ENCODE peak calls at places on chromosome 1, in six cellular contexts. One of them, this sample, is unnamed.
A peak's percentile ranks its signal among the peaks of the same experiment; 100 is the strongest.

GRCh38 chr1:48026275-48026674 is 29.1 kb upstream of the TRABD2B start:
- DNase-seq in astrocyte of the spinal cord: no peak
- DNase-seq in cardiac muscle cell: no peak
- DNase-seq in glutamatergic neuron: no peak
- DNase-seq in psoas muscle: no peak
- DNase-seq in prostate gland: no peak
- DNase-seq in this sample: no peak

GRCh38 chr1:242651817-242652216 is 127.3 kb upstream of the PLD5 start:
- DNase-seq in astrocyte of the spinal cord: no peak
- DNase-seq in prostate gland: no peak
- DNase-seq in glutamatergic neuron: peak; percentile 53
- DNase-seq in cardiac muscle cell: peak; percentile 38
- DNase-seq in psoas muscle: no peak
- DNase-seq in this sample: peak; percentile 66

GRCh38 chr1:8047112-8047511 is 21.0 kb upstream of the ERRFI1 start:
- DNase-seq in cardiac muscle cell: no peak
- DNase-seq in glutamatergic neuron: no peak
- DNase-seq in astrocyte of the spinal cord: peak; percentile 28
- DNase-seq in prostate gland: no peak
- DNase-seq in psoas muscle: no peak
- DNase-seq in this sample: no peak

GRCh38 chr1:229839800-229840199 is 213.8 kb downstream of the URB2 start:
- DNase-seq in astrocyte of the spinal cord: no peak
- DNase-seq in cardiac muscle cell: no peak
- DNase-seq in glutamatergic neuron: no peak
- DNase-seq in prostate gland: no peak
- DNase-seq in psoas muscle: no peak
- DNase-seq in this sample: no peak

GRCh38 chr1:179129702-179130473 is 48.0 kb downstream of the TOR3A start:
- DNase-seq in cardiac muscle cell: no peak
- DNase-seq in prostate gland: no peak
- DNase-seq in glutamatergic neuron: no peak
- DNase-seq in astrocyte of the spinal cord: peak; percentile 45
- DNase-seq in psoas muscle: no peak
- DNase-seq in this sample: no peak

GRCh38 chr1:60679976-60680375 is 402.4 kb upstream of the NFIA start:
- DNase-seq in psoas muscle: no peak
- DNase-seq in glutamatergic neuron: no peak
- DNase-seq in prostate gland: no peak
- DNase-seq in astrocyte of the spinal cord: no peak
- DNase-seq in cardiac muscle cell: no peak
- DNase-seq in this sample: no peak

GRCh38 chr1:51454554-51454953 is 64.5 kb downstream of the EPS15 start:
- DNase-seq in cardiac muscle cell: no peak
- DNase-seq in glutamatergic neuron: no peak
- DNase-seq in prostate gland: no peak
- DNase-seq in astrocyte of the spinal cord: no peak
- DNase-seq in psoas muscle: no peak
- DNase-seq in this sample: no peak

GRCh38 chr1:83102630-83103071 is 896.3 kb downstream of the TTLL7 start:
- DNase-seq in astrocyte of the spinal cord: no peak
- DNase-seq in prostate gland: no peak
- DNase-seq in glutamatergic neuron: no peak
- DNase-seq in cardiac muscle cell: peak; percentile 68
- DNase-seq in psoas muscle: no peak
- DNase-seq in this sample: no peak

GRCh38 chr1:162753998-162754585 is 36.4 kb upstream of the HSD17B7 start:
- DNase-seq in glutamatergic neuron: no peak
- DNase-seq in astrocyte of the spinal cord: peak; percentile 14
- DNase-seq in cardiac muscle cell: no peak
- DNase-seq in psoas muscle: no peak
- DNase-seq in prostate gland: no peak
- DNase-seq in this sample: no peak

GRCh38 chr1:88327391-88328267 is 356.4 kb upstream of the PKN2 start:
- DNase-seq in prostate gland: peak; percentile 5
- DNase-seq in cardiac muscle cell: no peak
- DNase-seq in psoas muscle: no peak
- DNase-seq in astrocyte of the spinal cord: peak; percentile 93
- DNase-seq in glutamatergic neuron: no peak
- DNase-seq in this sample: no peak

GRCh38 chr1:163213626-163214025 is 10.9 kb upstream of the RGS5 start:
- DNase-seq in cardiac muscle cell: no peak
- DNase-seq in glutamatergic neuron: no peak
- DNase-seq in prostate gland: no peak
- DNase-seq in psoas muscle: no peak
- DNase-seq in astrocyte of the spinal cord: no peak
- DNase-seq in this sample: no peak

GRCh38 chr1:219039018-219039740 is 134.5 kb upstream of the LYPLAL1 start:
- DNase-seq in astrocyte of the spinal cord: no peak
- DNase-seq in prostate gland: no peak
- DNase-seq in psoas muscle: no peak
- DNase-seq in glutamatergic neuron: no peak
- DNase-seq in cardiac muscle cell: peak; percentile 59
- DNase-seq in this sample: no peak

GRCh38 chr1:175319112-175319911 is 126.7 kb upstream of the KIAA0040 start:
- DNase-seq in prostate gland: peak; percentile 68
- DNase-seq in cardiac muscle cell: peak; percentile 88
- DNase-seq in psoas muscle: peak; percentile 75
- DNase-seq in astrocyte of the spinal cord: peak; percentile 56
- DNase-seq in glutamatergic neuron: peak; percentile 81
- DNase-seq in this sample: peak; percentile 74

GRCh38 chr1:87594736-87595383 is 266.2 kb downstream of the LMO4 start:
- DNase-seq in prostate gland: no peak
- DNase-seq in glutamatergic neuron: no peak
- DNase-seq in cardiac muscle cell: no peak
- DNase-seq in astrocyte of the spinal cord: peak; percentile 24
- DNase-seq in psoas muscle: no peak
- DNase-seq in this sample: no peak

GRCh38 chr1:55716151-55716550 is 501.0 kb upstream of the USP24 start:
- DNase-seq in prostate gland: no peak
- DNase-seq in glutamatergic neuron: no peak
- DNase-seq in psoas muscle: no peak
- DNase-seq in astrocyte of the spinal cord: no peak
- DNase-seq in cardiac muscle cell: no peak
- DNase-seq in this sample: no peak

GRCh38 chr1:111920221-111921024 is 69.0 kb downstream of the KCND3 start:
- DNase-seq in prostate gland: peak; percentile 68
- DNase-seq in psoas muscle: no peak
- DNase-seq in astrocyte of the spinal cord: peak; percentile 19
- DNase-seq in cardiac muscle cell: no peak
- DNase-seq in glutamatergic neuron: no peak
- DNase-seq in this sample: no peak

GRCh38 chr1:220432408-220432807 is 95.5 kb upstream of the MARK1 start:
- DNase-seq in astrocyte of the spinal cord: no peak
- DNase-seq in cardiac muscle cell: no peak
- DNase-seq in psoas muscle: no peak
- DNase-seq in prostate gland: no peak
- DNase-seq in glutamatergic neuron: no peak
- DNase-seq in this sample: no peak

GRCh38 chr1:112297536-112297935 is 98.5 kb upstream of the CTTNBP2NL start:
- DNase-seq in prostate gland: no peak
- DNase-seq in psoas muscle: no peak
- DNase-seq in astrocyte of the spinal cord: no peak
- DNase-seq in cardiac muscle cell: no peak
- DNase-seq in glutamatergic neuron: no peak
- DNase-seq in this sample: no peak

GRCh38 chr1:186002426-186002825 is 268.2 kb downstream of the HMCN1 start:
- DNase-seq in glutamatergic neuron: no peak
- DNase-seq in cardiac muscle cell: no peak
- DNase-seq in psoas muscle: no peak
- DNase-seq in astrocyte of the spinal cord: no peak
- DNase-seq in prostate gland: no peak
- DNase-seq in this sample: no peak

GRCh38 chr1:232776526-232776925 is 28.7 kb upstream of the MAP10 start:
- DNase-seq in glutamatergic neuron: no peak
- DNase-seq in psoas muscle: no peak
- DNase-seq in cardiac muscle cell: no peak
- DNase-seq in prostate gland: no peak
- DNase-seq in astrocyte of the spinal cord: no peak
- DNase-seq in this sample: no peak

GRCh38 chr1:44067258-44068250 is 36.3 kb upstream of the SLC6A9 start:
- DNase-seq in astrocyte of the spinal cord: no peak
- DNase-seq in prostate gland: no peak
- DNase-seq in glutamatergic neuron: no peak
- DNase-seq in psoas muscle: no peak
- DNase-seq in cardiac muscle cell: no peak
- DNase-seq in this sample: no peak

GRCh38 chr1:164651378-164651951 is 92.5 kb downstream of the PBX1 start:
- DNase-seq in prostate gland: no peak
- DNase-seq in psoas muscle: no peak
- DNase-seq in cardiac muscle cell: no peak
- DNase-seq in glutamatergic neuron: no peak
- DNase-seq in astrocyte of the spinal cord: peak; percentile 73
- DNase-seq in this sample: no peak

DNA sequence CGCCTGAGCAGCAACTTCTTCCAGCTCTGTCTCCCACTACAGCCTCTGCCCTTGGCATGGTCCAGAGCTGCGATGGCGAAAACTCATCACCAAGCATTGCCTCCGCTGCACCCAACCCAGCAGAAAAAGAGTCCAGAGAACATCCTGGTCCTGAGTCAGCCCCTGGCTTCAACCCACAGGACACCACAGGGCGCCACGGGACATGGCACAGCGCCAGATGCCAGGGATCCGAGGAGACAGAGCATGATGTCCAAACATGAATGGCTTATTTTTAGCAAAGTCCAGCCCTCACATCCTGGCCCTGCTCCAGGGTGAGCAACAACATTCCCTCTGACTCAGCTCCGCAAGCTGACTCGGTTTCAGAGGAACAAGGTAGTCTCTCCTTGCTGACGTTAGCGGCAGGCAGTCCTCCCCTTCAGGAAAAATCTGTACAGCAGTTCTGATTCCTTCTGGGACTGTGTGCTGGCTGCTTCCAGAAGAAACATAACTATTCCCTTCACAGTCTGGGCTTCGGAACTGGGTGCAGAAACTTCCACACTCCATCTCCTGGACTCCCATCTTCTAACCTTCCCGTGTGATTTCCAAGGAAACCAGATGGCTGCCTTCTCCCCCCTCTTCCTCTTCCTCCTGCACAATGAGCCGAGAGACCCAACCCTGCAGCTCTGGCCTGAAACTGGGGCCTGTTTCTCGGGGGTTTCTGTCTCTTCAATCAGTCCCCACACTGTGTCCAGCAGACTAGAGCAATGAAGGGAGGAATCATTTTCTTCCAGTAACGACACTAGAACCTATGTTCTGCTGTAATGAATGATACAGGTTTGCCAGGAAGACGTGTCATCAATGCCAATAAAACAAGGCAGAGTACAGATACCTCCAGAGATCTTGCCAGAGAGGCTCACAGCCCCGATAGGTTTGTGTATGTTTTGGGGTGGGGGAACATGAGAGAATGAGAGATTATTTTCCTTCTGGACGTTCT is 131.2 kb downstream of the TOMM20 start:
- DNase-seq in astrocyte of the spinal cord: peak; percentile 100
- DNase-seq in prostate gland: peak; percentile 98
- DNase-seq in cardiac muscle cell: peak; percentile 64
- DNase-seq in psoas muscle: peak; percentile 100
- DNase-seq in glutamatergic neuron: no peak
- DNase-seq in this sample: no peak
- TF ChIP-seq CTCF in astrocyte of the spinal cord: no peak
- TF ChIP-seq CTCF in prostate gland: no peak
- TF ChIP-seq CTCF in cardiac muscle cell: no peak
- TF ChIP-seq CTCF in psoas muscle: no peak
- TF ChIP-seq CTCF in glutamatergic neuron: no peak
- TF ChIP-seq CTCF in this sample: no peak

GRCh38 chr1:153404768-153405167 is 11.6 kb upstream of the S100A7A start:
- DNase-seq in prostate gland: no peak
- DNase-seq in psoas muscle: peak; percentile 28
- DNase-seq in cardiac muscle cell: no peak
- DNase-seq in glutamatergic neuron: peak; percentile 61
- DNase-seq in astrocyte of the spinal cord: no peak
- DNase-seq in this sample: peak; percentile 55
- TF ChIP-seq CTCF in prostate gland: no peak
- TF ChIP-seq CTCF in psoas muscle: peak; percentile 36
- TF ChIP-seq CTCF in cardiac muscle cell: peak; percentile 33
- TF ChIP-seq CTCF in glutamatergic neuron: peak; percentile 67
- TF ChIP-seq CTCF in astrocyte of the spinal cord: peak; percentile 26
- TF ChIP-seq CTCF in this sample: peak; percentile 74

DNA sequence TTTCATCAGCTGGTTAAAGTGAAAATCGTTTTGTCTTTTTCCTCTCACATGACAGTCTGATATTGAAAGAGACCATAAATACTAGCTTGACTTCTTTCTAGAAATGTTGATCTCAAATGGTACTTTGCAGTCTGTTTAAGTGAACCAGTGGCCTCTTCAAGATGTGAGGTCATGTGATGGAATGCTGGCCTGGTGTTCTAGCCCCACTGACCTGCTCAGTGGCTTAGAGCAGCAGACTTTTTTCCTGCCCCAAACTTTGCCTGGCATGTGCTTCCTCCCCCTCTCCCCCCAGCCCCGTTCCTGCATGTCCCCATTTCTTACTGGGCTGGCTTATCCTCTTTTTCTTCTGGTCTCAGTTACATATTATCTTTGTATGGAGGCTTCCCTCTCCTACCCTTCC is 34.3 kb downstream of the ZYG11A start:
- DNase-seq in astrocyte of the spinal cord: no peak
- DNase-seq in glutamatergic neuron: no peak
- DNase-seq in psoas muscle: no peak
- DNase-seq in prostate gland: no peak
- DNase-seq in cardiac muscle cell: no peak
- DNase-seq in this sample: no peak
- TF ChIP-seq CTCF in astrocyte of the spinal cord: no peak
- TF ChIP-seq CTCF in glutamatergic neuron: no peak
- TF ChIP-seq CTCF in psoas muscle: no peak
- TF ChIP-seq CTCF in prostate gland: no peak
- TF ChIP-seq CTCF in cardiac muscle cell: no peak
- TF ChIP-seq CTCF in this sample: no peak

DNA sequence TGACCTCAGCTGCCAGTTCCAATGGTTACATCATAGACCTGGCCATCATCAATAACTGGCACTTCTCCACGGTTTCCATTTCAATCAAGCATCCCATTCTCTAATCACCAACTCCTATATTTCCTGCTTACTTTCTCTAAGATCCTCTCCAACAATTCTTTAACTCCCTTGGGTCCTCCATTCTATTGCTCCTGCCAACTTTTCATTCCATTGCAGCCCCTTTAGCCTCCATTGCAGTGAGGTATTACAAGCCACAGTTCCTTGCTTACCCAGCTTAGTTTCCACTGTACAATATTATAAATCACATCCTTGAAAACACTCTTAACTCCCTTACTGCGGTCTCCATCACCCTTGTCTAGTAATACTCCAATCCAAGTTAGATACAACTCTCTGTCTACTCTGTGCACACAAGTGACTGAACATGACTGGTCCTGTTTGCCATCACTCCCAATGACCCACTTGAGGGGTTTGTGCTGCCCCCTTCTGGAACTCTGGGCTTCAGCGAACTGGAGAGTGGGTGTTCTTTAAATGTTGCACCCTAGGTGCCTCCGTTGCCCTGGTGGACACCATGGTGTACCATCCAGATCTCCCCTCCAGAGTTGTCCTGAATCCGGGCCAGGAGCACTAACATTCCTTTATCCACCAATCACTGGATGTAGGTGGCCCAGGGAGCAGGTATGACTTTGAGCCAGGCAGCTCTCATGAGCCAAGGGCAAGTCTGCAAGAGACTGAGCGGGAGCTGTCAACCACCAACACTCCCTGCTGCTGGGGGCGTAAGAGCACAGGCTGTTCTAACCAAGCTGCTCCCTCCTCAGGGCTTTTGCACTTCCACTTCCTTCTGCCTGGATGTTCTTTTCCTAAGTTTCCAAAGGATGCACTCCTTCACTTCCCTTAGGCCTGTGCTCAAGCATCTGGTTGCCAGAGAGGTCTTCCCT is 3.7 kb upstream of the FNDC7 start:
- DNase-seq in astrocyte of the spinal cord: no peak
- DNase-seq in cardiac muscle cell: no peak
- DNase-seq in prostate gland: no peak
- DNase-seq in glutamatergic neuron: no peak
- DNase-seq in psoas muscle: no peak
- DNase-seq in this sample: no peak
- TF ChIP-seq CTCF in astrocyte of the spinal cord: peak; percentile 10
- TF ChIP-seq CTCF in cardiac muscle cell: no peak
- TF ChIP-seq CTCF in prostate gland: no peak
- TF ChIP-seq CTCF in glutamatergic neuron: no peak
- TF ChIP-seq CTCF in psoas muscle: no peak
- TF ChIP-seq CTCF in this sample: no peak

This sample was measured in endothelial cell.